ENCODE peak calls at places on chromosomes 4 and X, in seven cellular contexts. J, E, K, R, P, F and S are unnamed samples.

GRCh38 chr4:147640331-147640730 is 23.1 kb downstream of the TMEM184C start:
- DNase-seq in J (no peak), E (no peak), R (no peak), F (no peak), P (no peak), K (no peak), S (no peak)

GRCh38 chr4:184782731-184783472 is 42.9 kb downstream of the ACSL1 start:
- DNase-seq in F (no peak), P (no peak), J (no peak), R (no peak), E (no peak), K (no peak), S (no peak)

GRCh38 chr4:78691971-78692814 is 84.0 kb upstream of the BMP2K start:
- DNase-seq in J (no peak), E (no peak), P (no peak), F (no peak), K (peak; percentile 94), R (peak; percentile 75), S (no peak)

GRCh38 chrX:35919536-35920309 is at the start of gene CFAP47:
- DNase-seq in E (no peak), J (no peak), K (no peak), F (no peak), R (peak; percentile 25), P (no peak), S (peak; percentile 75)

GRCh38 chrX:14899607-14900006 is 26.4 kb downstream of the MOSPD2 start:
- DNase-seq in P (no peak), R (no peak), J (peak; percentile 15), E (no peak), K (peak; percentile 41), F (no peak), S (no peak)

GRCh38 chrX:103417370-103417769 is 41.0 kb downstream of the BEX3 start:
- DNase-seq in E (no peak), P (no peak), R (no peak), J (no peak), F (no peak), K (no peak), S (no peak)

GRCh38 chr4:175253184-175253902 is 335.2 kb downstream of the ADAM29 start:
- DNase-seq in K (no peak), F (no peak), P (no peak), R (no peak), J (peak; percentile 19), E (no peak), S (peak; percentile 38)

GRCh38 chrX:84133023-84133422 is 55.0 kb downstream of the RPS6KA6 start:
- DNase-seq in F (no peak), P (no peak), K (no peak), R (no peak), E (no peak), J (no peak), S (no peak)

GRCh38 chr4:150540536-150540935 is 41.4 kb upstream of the MAB21L2 start:
- DNase-seq in E (no peak), P (no peak), F (no peak), K (no peak), J (no peak), R (no peak), S (no peak)

GRCh38 chr4:80619070-80619674 is 283.6 kb downstream of the CFAP299 start:
- DNase-seq in E (no peak), K (no peak), J (peak; percentile 15), R (no peak), F (no peak), P (peak; percentile 3), S (peak; percentile 49)
- TF ChIP-seq JUND in E (no peak), K (no peak), J (no peak), R (no peak), F (no peak), P (no peak), S (no peak)

DNA sequence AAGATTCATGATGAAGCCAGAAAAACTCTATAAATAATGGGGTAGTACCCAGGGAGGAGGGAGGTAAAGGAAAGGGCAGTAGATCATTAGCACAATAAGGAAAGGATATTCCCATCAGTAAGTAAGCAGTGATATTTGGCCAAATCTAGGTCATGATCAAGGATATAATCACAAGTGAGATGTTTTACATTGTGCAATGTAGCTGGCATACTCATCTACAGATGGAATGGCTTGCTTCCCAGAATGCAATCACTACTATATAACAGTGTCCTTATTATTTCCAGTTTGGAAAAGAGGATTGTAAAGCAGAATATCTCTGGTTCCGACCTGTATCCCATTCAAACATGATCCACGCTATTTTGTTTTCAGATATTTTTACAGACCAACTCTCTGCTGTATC is 483.4 kb downstream of the RPA4 start:
- DNase-seq in F (no peak), E (no peak), K (no peak), R (no peak), J (no peak), P (no peak), S (no peak)
- TF ChIP-seq JUND in F (no peak), E (no peak), K (no peak), R (no peak), J (no peak), P (no peak), S (no peak)

DNA sequence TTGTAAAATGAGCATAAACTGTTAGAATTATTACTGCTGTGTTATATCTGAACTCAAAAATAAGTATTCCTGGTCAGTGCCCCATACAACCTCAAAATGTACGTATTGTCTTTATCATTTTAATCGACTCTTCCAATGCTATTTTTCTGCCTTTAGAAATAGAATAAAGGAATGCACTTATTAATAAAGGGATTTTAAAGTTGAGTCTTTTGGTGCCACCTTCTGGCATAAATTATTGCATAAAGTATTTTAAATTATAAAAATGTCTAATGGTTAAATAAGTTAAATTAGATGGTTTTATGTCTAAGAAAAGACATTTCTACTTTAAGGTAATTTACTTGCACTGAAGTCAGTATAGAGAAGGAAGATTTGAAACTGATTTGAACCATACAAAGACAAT is 424.0 kb upstream of the NDST4 start:
- DNase-seq in F (no peak), R (no peak), P (no peak), K (no peak), J (peak; percentile 12), E (no peak), S (peak; percentile 24)
- TF ChIP-seq JUND in F (no peak), R (no peak), P (no peak), K (no peak), J (no peak), E (no peak), S (no peak)

DNA sequence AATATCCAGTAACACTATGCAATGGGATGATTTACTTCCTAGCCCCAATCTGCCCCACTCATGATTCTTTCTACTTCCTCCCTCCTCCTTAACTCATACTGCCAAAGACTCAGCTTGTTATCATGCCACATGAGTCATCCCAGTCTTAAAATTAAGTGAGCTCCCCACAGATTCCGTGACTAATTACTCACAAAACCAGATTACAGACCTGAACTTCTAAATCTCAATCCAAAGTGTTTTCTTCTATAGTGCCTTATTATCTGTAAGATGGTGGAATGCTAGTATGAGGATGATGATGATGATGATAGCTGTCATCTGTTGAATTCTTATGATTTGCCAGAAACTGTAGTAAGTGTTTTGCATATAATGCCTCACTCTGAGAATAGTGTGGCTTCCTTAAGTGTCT is 27.7 kb upstream of the GPC3 start:
- DNase-seq in K (no peak), F (no peak), J (no peak), R (no peak), P (no peak), E (no peak), S (no peak)
- TF ChIP-seq JUND in K (no peak), F (no peak), J (no peak), R (no peak), P (no peak), E (no peak), S (no peak)

GRCh38 chrX:72306085-72306801 is 529 bp upstream of the CITED1 start:
- DNase-seq in J (no peak), K (peak; percentile 23), F (no peak), P (no peak), R (peak; percentile 75), E (no peak), S (no peak)

GRCh38 chrX:72306851-72307645 is 1.3 kb upstream of the CITED1 start:
- DNase-seq in F (no peak), E (no peak), K (peak; percentile 35), J (peak; percentile 22), P (peak; percentile 17), R (peak; percentile 87), S (peak; percentile 59)

GRCh38 chrX:72304877-72305276 is 837 bp downstream of the CITED1 start:
- DNase-seq in K (no peak), F (no peak), E (no peak), P (no peak), R (peak; percentile 73), J (no peak), S (no peak)

GRCh38 chrX:72307646-72308051 is 1.9 kb upstream of the CITED1 start:
- DNase-seq in E (no peak), J (no peak), P (no peak), F (no peak), R (no peak), K (no peak), S (no peak)

DNA sequence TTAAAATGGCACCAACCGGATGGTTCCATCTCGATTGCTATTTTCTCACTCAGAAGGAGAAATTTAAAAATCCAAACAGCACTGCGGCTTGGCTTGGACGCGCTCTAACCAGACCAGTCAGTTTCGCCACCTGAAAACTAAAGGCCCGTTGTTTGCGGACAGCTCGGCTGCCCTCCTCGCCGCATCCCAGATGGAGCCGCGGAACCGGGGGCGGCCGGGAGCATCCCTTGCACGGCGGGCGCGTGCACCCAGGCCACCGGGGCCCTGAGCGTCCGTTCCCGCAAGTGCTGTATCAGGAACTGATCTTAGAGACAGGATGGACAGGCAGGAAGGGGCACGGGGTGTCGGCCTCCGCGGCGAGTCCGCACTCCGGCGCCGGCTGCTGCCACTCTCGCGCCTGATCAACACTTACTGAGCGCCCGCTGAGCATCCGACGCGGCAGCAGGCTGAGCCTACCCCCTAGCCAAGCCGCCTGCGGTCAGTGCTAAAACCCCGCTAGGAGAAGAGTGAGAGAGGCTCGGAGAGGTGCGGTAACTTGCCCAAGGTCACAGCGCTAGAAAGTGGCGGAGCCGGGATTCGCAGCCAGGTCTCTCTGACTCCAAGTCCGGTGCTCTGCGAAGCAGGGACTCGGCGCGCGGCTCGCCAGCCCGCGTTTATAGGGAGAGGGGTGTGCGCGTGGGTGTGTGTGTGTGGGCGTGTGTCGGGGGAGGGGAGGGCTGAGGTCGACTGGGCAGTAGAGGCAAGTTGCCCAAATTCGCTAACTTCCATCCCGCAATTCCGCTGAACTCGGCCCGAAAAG is at the start of gene CITED1:
- DNase-seq in R (peak; percentile 65), F (no peak), P (no peak), E (no peak), K (peak; percentile 20), J (no peak), S (no peak)
- TF ChIP-seq JUND in R (no peak), F (no peak), P (no peak), E (no peak), K (no peak), J (no peak), S (no peak)

GRCh38 chr4:38753021-38753806 is 29.6 kb downstream of the TLR10 start:
- DNase-seq in R (peak; percentile 19), K (no peak), J (peak; percentile 81), F (peak; percentile 88), P (peak; percentile 38), E (no peak), S (peak; percentile 23)
- TF ChIP-seq JUND in R (no peak), K (no peak), J (no peak), F (no peak), P (no peak), E (no peak), S (no peak)

GRCh38 chr4:4492161-4492847 is 49.5 kb downstream of the STX18 start:
- DNase-seq in K (no peak), R (no peak), J (no peak), E (peak; percentile 56), P (no peak), F (no peak), S (no peak)
- TF ChIP-seq JUND in K (no peak), R (no peak), J (no peak), E (no peak), P (no peak), F (no peak), S (no peak)

GRCh38 chrX:120499301-120500097 is 30.4 kb upstream of the LAMP2 start:
- DNase-seq in F (no peak), J (no peak), R (no peak), K (no peak), P (no peak), E (no peak), S (no peak)
- TF ChIP-seq JUND in F (no peak), J (no peak), R (no peak), K (no peak), P (no peak), E (no peak), S (no peak)